ENCODE peak calls at places on chromosomes 6 and 20, in nine cellular contexts. S is fibroblast of the aortic adventitia, H is aorta, K is astrocyte of the cerebellum, L is AG04450, G is cardiac fibroblast, U is stomach, V is iPS DF 6.9, O is testis. I is an unnamed sample.

GRCh38 chr6:47276377-47276776 is 33.3 kb downstream of the TNFRSF21 start:
- DNase-seq in S (no peak), H (no peak), K (no peak), L (peak), G (no peak), U (no peak), V (no peak), O (no peak), I (no peak)

GRCh38 chr20:7836076-7836475 is 104.2 kb downstream of the HAO1 start:
- DNase-seq in S (peak), H (no peak), K (no peak), L (no peak), G (no peak), U (no peak), V (no peak), O (no peak), I (no peak)

GRCh38 chr6:37365791-37366190 is 12.0 kb downstream of the RNF8 start:
- DNase-seq in S (peak), H (no peak), K (peak), L (no peak), G (peak), U (no peak), V (no peak), O (no peak), I (no peak)

GRCh38 chr6:1004885-1005635 is 306.8 kb upstream of the FOXQ1 start:
- DNase-seq in S (no peak), H (no peak), K (no peak), L (no peak), G (no peak), U (no peak), V (no peak), O (no peak), I (no peak)

GRCh38 chr20:44973053-44973452 is 6.7 kb downstream of the STK4 start:
- DNase-seq in S (no peak), H (no peak), K (no peak), L (no peak), G (no peak), U (no peak), V (no peak), O (no peak), I (no peak)

GRCh38 chr6:14743465-14744211 is 502.2 kb upstream of the JARID2 start:
- DNase-seq in S (peak), H (peak), K (peak), L (peak), G (peak), U (peak), V (no peak), O (no peak), I (peak)

GRCh38 chr6:123321020-123321419 is 315.7 kb downstream of the TRDN start:
- DNase-seq in S (no peak), H (no peak), K (no peak), L (no peak), G (no peak), U (no peak), V (no peak), O (no peak), I (no peak)

GRCh38 chr20:43023836-43024235 is 165.9 kb downstream of the PTPRT start:
- DNase-seq in S (no peak), H (no peak), K (no peak), L (no peak), G (no peak), U (no peak), V (no peak), O (no peak), I (no peak)

GRCh38 chr6:20197251-20197650 is 15.0 kb downstream of the MBOAT1 start:
- DNase-seq in S (no peak), H (no peak), K (no peak), L (no peak), G (no peak), U (no peak), V (peak), O (no peak), I (no peak)

GRCh38 chr6:118391086-118391485 is 157.0 kb upstream of the PLN start:
- DNase-seq in S (no peak), H (no peak), K (no peak), L (no peak), G (no peak), U (no peak), V (no peak), O (no peak), I (no peak)

GRCh38 chr6:161233986-161234620 is 39.8 kb downstream of the AGPAT4 start:
- DNase-seq in S (peak), H (peak), K (peak), L (peak), G (peak), U (peak), V (no peak), O (no peak), I (no peak)

GRCh38 chr6:19845271-19846046 is 8.3 kb downstream of the ID4 start:
- DNase-seq in S (peak), H (no peak), K (no peak), L (no peak), G (peak), U (no peak), V (no peak), O (no peak), I (no peak)

GRCh38 chr6:124066995-124067552 is 263.4 kb downstream of the NKAIN2 start:
- DNase-seq in S (no peak), H (no peak), K (no peak), L (no peak), G (no peak), U (no peak), V (no peak), O (no peak), I (no peak)

DNA sequence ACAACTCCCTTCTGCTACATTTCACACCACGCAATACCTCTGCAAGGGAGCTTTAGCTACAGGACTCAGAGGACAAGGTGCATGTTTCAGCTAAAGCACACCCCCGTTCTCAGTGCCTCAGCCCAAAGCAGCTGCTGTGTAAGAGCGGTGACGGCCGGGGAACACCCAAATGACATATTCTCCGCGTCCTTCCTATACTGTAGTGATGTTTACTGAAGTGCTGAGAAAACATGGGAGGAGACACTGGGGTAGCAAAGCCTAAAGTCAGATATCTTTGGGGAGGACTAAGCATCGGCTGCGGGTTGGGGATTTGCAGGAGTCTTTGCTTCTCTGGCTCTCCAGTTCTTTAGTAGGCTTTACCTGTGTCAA is 1.7 kb downstream of the SLC22A23 start:
- DNase-seq in S (no peak), H (no peak), K (no peak), L (no peak), G (no peak), U (peak), V (no peak), O (no peak), I (no peak)
- H3K4me3 ChIP-seq in S (peak), H (no peak), K (peak), L (no peak), G (peak), U (peak), V (peak), O (peak), I (no peak)

GRCh38 chr6:138571174-138571573 is 71.9 kb upstream of the NHSL1 start:
- DNase-seq in S (peak), H (no peak), K (no peak), L (no peak), G (peak), U (no peak), V (no peak), O (no peak), I (no peak)

GRCh38 chr6:138570716-138571020 is 71.4 kb upstream of the NHSL1 start:
- DNase-seq in S (peak), H (no peak), K (peak), L (no peak), G (no peak), U (no peak), V (no peak), O (no peak), I (no peak)

GRCh38 chr6:138569970-138570715 is 70.8 kb upstream of the NHSL1 start:
- DNase-seq in S (peak), H (no peak), K (no peak), L (peak), G (no peak), U (no peak), V (no peak), O (no peak), I (no peak)

GRCh38 chr6:138568997-138569396 is 69.7 kb upstream of the NHSL1 start:
- DNase-seq in S (no peak), H (no peak), K (no peak), L (no peak), G (no peak), U (no peak), V (no peak), O (no peak), I (no peak)

GRCh38 chr6:138569554-138569953 is 70.3 kb upstream of the NHSL1 start:
- DNase-seq in S (no peak), H (no peak), K (no peak), L (no peak), G (no peak), U (no peak), V (no peak), O (no peak), I (no peak)
- H3K4me3 ChIP-seq in S (no peak), H (no peak), K (peak), L (peak), G (no peak), U (peak), V (no peak), O (no peak), I (no peak)

DNA sequence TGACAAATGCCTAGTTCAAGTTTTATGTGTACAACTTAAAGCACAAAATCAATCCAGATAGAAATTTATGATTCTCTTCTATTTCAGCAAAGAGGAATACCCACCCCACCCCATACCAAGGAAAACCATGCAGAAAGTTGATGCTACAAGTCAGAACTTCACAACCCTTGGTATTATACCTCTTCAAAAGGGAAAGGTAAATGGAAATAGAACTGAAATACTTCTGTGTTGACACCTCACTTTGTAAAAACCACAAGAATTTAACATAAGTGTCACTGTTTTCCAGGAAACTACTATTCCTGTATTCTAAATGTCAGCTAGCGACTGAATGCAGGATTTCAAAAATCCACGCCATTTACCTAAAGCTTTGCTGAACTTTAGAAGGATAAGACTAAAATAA is 3.7 kb downstream of the CPNE1 start:
- DNase-seq in S (no peak), H (no peak), K (no peak), L (no peak), G (no peak), U (no peak), V (no peak), O (no peak), I (no peak)
- H3K4me3 ChIP-seq in S (no peak), H (no peak), K (no peak), L (peak), G (no peak), U (no peak), V (no peak), O (no peak), I (no peak)

DNA sequence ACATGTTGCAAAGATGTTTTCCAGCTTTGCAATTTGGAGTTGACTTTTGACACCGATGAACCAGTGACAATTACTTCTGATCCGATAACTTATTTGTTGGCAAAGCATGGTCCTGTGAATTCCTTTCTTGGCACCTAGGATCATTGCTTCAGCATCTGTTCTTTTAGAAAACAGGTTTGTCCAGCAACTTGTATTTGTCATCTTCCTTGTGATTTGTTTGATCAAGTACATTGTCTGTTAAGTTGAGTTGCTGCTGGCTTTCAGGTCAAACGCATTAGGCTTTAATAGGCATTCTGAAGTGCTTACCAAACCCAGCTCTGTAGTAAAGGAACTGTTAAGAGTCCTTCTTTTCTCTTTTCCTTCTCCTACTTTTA is 192.4 kb upstream of the ZNF217 start:
- DNase-seq in S (no peak), H (no peak), K (no peak), L (no peak), G (no peak), U (no peak), V (no peak), O (no peak), I (no peak)
- H3K4me3 ChIP-seq in S (no peak), H (no peak), K (no peak), L (no peak), G (no peak), U (no peak), V (no peak), O (no peak), I (no peak)

DNA sequence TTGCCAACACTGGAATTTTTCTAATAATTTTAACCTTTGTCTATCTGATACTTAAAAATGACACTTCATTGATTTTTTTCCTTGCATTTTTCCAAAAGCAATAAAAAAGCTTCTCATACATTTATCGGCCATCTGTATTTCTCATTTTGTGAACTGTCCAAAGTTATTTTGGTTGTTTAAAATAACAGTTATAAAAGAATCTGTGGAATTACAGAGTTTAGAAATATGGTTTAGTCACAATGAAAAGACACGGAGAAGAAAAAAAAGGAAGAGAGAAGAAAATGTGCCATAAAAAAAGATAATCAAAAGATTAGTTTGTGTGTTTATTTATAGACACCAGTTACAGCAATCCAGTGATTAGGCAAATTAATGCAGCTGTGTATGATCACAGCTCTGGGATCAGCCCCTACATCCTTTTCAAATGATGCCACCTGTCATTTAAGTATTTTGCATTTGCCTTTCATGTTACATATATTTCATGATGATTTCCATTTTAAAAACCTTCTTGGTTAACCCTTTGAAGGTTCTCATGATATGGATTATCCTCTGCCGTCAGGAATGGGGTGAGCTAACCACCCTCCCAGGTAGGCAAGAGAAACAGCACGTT is 171.6 kb downstream of the BACH2 start:
- DNase-seq in S (no peak), H (no peak), K (no peak), L (no peak), G (no peak), U (no peak), V (no peak), O (no peak), I (no peak)
- H3K4me3 ChIP-seq in S (no peak), H (no peak), K (no peak), L (no peak), G (no peak), U (no peak), V (no peak), O (no peak), I (no peak)

GRCh38 chr6:111750147-111750546 is 123.1 kb downstream of the FYN start:
- DNase-seq in S (no peak), H (no peak), K (no peak), L (no peak), G (no peak), U (no peak), V (no peak), O (no peak), I (no peak)
- H3K4me3 ChIP-seq in S (no peak), H (no peak), K (no peak), L (no peak), G (no peak), U (no peak), V (no peak), O (no peak), I (no peak)